ENCODE peak calls at places on chromosomes 1 and 21, in ten cellular contexts. R is adrenal gland; I is mucosa of descending colon; E is RWPE1; W is GM20000; H is upper lobe of right lung; L is activated CD8-positive, alpha-beta T cell treated with anti-CD3 and anti-CD28 coated beads for 36 hours; Q is transverse colon; B is spleen; Y is fibroblast of lung. C is an unnamed sample.

GRCh38 chr1:228997721-228998144 is 262.5 kb downstream of the RHOU start:
- DNase-seq in R (no peak), I (no peak), E (no peak), W (no peak), H (no peak), L (no peak), Q (no peak), B (no peak), Y (no peak), C (no peak)

GRCh38 chr1:2628191-2628932 is 4.5 kb downstream of the MMEL1 start:
- DNase-seq in R (no peak), I (no peak), E (no peak), W (no peak), H (peak), L (no peak), Q (no peak), B (peak), Y (no peak), C (no peak)

GRCh38 chr1:10857689-10858088 is 61.2 kb upstream of the CASZ1 start:
- DNase-seq in R (no peak), I (no peak), E (no peak), W (no peak), H (peak), L (no peak), Q (no peak), B (no peak), Y (no peak), C (no peak)

GRCh38 chr1:67713071-67713806 is 28.2 kb downstream of the GADD45A start:
- DNase-seq in R (peak), I (peak), E (peak), W (no peak), H (no peak), L (no peak), Q (peak), B (no peak), Y (peak), C (no peak)

GRCh38 chr1:26771643-26772321 is 16.0 kb upstream of the PIGV start:
- DNase-seq in R (no peak), I (no peak), E (peak), W (peak), H (no peak), L (peak), Q (no peak), B (no peak), Y (peak), C (no peak)

GRCh38 chr21:35658242-35658641 is 402.1 kb downstream of the SETD4 start:
- DNase-seq in R (no peak), I (no peak), E (no peak), W (no peak), H (no peak), L (no peak), Q (no peak), B (no peak), Y (peak), C (no peak)

GRCh38 chr1:234753979-234754378 is 144.0 kb upstream of the IRF2BP2 start:
- DNase-seq in R (no peak), I (no peak), E (no peak), W (no peak), H (no peak), L (no peak), Q (no peak), B (no peak), Y (no peak), C (no peak)

GRCh38 chr21:42941696-42942085 is 16.3 kb upstream of the ERVH48-1 start:
- DNase-seq in R (no peak), I (no peak), E (no peak), W (no peak), H (peak), L (no peak), Q (no peak), B (peak), Y (no peak), C (no peak)

GRCh38 chr1:4637616-4638346 is 16.6 kb upstream of the AJAP1 start:
- DNase-seq in R (no peak), I (no peak), E (no peak), W (no peak), H (no peak), L (no peak), Q (no peak), B (peak), Y (no peak), C (peak)

GRCh38 chr1:183570451-183570850 is 19.8 kb downstream of the NCF2 start:
- DNase-seq in R (no peak), I (no peak), E (no peak), W (no peak), H (no peak), L (no peak), Q (no peak), B (no peak), Y (no peak), C (no peak)

GRCh38 chr1:36166938-36167910 is 11.3 kb downstream of the MAP7D1 start:
- DNase-seq in R (no peak), I (no peak), E (no peak), W (no peak), H (no peak), L (no peak), Q (no peak), B (no peak), Y (peak), C (no peak)

GRCh38 chr1:222394224-222394623 is 153.7 kb downstream of the HHIPL2 start:
- DNase-seq in R (no peak), I (no peak), E (no peak), W (no peak), H (no peak), L (no peak), Q (no peak), B (no peak), Y (no peak), C (no peak)

GRCh38 chr1:209797978-209798639 is 7.8 kb downstream of the IRF6 start:
- DNase-seq in R (no peak), I (no peak), E (no peak), W (no peak), H (no peak), L (no peak), Q (no peak), B (no peak), Y (no peak), C (no peak)

GRCh38 chr1:9723926-9724325 is 72.4 kb downstream of the PIK3CD start:
- DNase-seq in R (no peak), I (no peak), E (no peak), W (no peak), H (no peak), L (no peak), Q (no peak), B (no peak), Y (no peak), C (no peak)

GRCh38 chr1:74731399-74732052 is 1.3 kb downstream of the CRYZ start:
- DNase-seq in R (no peak), I (peak), E (no peak), W (peak), H (no peak), L (no peak), Q (no peak), B (no peak), Y (peak), C (no peak)

GRCh38 chr1:224732367-224733006 is 116.4 kb downstream of the CNIH3 start:
- DNase-seq in R (no peak), I (no peak), E (no peak), W (no peak), H (no peak), L (no peak), Q (no peak), B (no peak), Y (no peak), C (no peak)

GRCh38 chr1:224733021-224733911 is 117.1 kb downstream of the CNIH3 start:
- DNase-seq in R (no peak), I (no peak), E (no peak), W (peak), H (no peak), L (no peak), Q (no peak), B (no peak), Y (peak), C (no peak)

GRCh38 chr1:224736619-224737352 is 120.7 kb downstream of the CNIH3 start:
- DNase-seq in R (no peak), I (peak), E (no peak), W (peak), H (no peak), L (peak), Q (no peak), B (no peak), Y (peak), C (no peak)

GRCh38 chr1:224735159-224735558 is 119.0 kb downstream of the CNIH3 start:
- DNase-seq in R (no peak), I (no peak), E (no peak), W (no peak), H (no peak), L (peak), Q (no peak), B (no peak), Y (no peak), C (no peak)

DNA sequence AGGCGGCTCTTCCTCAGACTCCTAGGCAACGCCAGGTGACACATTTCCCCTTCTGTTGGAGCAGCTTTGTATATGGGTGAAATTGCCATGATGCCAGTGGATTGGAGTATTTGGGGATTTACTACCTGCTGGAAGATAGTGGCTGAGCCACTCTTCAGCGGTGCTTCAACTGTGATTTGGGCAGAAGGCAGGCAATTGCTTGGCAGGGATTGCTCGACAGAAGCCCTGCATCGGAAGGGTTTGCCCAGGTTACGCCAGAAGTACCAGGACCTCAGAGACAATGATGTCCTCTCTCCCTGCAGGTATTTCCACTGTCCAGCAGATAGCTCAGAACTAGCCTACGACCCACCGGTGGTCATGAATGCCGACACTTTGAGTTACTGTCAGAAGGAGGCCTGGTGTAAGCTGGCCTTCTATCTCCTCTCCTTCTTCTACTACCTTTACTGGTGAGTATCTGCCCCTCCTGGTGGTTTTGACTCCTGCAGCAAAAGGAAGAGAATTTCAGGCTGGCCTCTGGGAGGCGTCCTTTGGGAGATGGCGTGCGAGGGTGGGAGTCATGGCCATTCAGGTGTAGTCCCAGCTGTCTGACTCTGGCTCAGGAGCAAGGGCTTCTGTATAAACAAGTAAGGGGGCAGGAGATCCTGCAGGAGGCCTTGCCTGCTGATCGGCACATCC is 118.3 kb downstream of the CNIH3 start:
- DNase-seq in R (no peak), I (no peak), E (no peak), W (no peak), H (no peak), L (no peak), Q (no peak), B (no peak), Y (no peak), C (no peak)
- TF ChIP-seq CTCF in R (no peak), I (no peak), E (no peak), W (no peak), H (no peak), L (no peak), Q (no peak), B (no peak), Y (no peak), C (no peak)

GRCh38 chr1:16618719-16619118 is 5.4 kb upstream of the NBPF1 start:
- DNase-seq in R (peak), I (peak), E (no peak), W (no peak), H (peak), L (no peak), Q (peak), B (peak), Y (no peak), C (no peak)
- TF ChIP-seq CTCF in R (no peak), I (no peak), E (no peak), W (no peak), H (no peak), L (no peak), Q (no peak), B (no peak), Y (no peak), C (no peak)

DNA sequence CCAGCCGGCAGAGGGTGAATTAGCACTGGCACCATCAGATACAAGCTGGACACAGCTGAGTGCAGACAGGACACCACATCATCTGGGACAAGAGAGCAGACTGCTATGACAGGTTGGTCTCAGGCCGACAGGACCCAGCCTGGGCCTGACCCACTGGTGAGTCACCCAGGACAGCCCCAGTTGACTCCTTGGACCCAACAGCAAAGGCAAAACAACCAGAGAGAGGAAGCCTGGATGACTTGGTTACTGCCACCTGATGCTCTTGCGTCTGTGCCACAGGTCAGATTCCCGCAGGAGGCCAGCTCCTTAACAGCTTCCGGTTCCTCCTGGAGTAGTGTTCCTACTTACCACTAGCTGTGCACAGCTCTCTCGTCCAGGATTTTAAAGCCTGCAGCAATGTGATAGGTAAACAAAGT is 18.5 kb downstream of the CCN1 start:
- DNase-seq in R (no peak), I (peak), E (no peak), W (no peak), H (no peak), L (no peak), Q (no peak), B (no peak), Y (no peak), C (no peak)
- TF ChIP-seq CTCF in R (no peak), I (no peak), E (no peak), W (no peak), H (no peak), L (no peak), Q (no peak), B (no peak), Y (no peak), C (no peak)

DNA sequence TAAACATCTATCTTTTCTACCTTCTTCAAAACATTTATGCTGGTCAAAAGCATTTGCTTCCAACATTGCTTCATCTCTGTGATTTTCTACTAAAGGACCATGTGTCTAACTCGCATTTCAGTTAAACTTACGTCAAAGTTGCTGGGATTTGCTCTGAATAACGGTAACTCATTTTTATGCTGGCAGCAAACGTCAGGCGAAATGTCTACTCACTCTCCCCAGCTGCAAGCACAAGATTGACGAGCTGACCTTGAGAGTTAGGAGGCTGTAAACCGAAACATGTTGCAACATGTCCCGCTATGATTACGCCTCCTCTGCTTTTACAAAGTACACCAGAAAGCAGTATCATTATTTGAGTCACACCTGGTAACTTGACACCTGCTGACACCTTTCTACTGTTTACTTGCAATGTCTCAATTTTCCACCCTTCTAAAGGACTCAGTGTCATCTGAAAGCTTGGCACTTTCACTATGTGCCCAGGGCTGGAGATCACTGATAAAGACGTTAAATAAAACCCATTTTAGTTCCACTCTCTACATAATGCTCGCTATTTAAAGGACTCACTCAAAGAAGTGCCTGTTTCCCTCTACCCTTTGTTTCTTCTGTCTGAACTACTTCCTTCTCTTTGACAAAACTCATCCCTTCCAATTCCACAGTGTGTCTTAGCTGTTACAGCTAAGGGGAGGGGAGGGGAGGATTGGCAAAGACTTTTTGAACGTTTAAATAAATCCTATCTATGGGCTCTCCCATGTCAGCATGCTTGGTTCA is 111.9 kb downstream of the PTPN14 start:
- DNase-seq in R (peak), I (peak), E (peak), W (peak), H (no peak), L (peak), Q (peak), B (no peak), Y (peak), C (no peak)
- TF ChIP-seq CTCF in R (no peak), I (no peak), E (no peak), W (no peak), H (no peak), L (no peak), Q (no peak), B (no peak), Y (no peak), C (no peak)

GRCh38 chr1:198679535-198680173 is 40.8 kb downstream of the PTPRC start:
- DNase-seq in R (no peak), I (no peak), E (no peak), W (no peak), H (no peak), L (peak), Q (peak), B (peak), Y (no peak), C (peak)

GRCh38 chr1:198677027-198677426 is 38.2 kb downstream of the PTPRC start:
- DNase-seq in R (no peak), I (no peak), E (no peak), W (no peak), H (no peak), L (no peak), Q (no peak), B (no peak), Y (no peak), C (no peak)

GRCh38 chr1:198680174-198680871 is 41.5 kb downstream of the PTPRC start:
- DNase-seq in R (no peak), I (no peak), E (no peak), W (no peak), H (no peak), L (peak), Q (no peak), B (peak), Y (no peak), C (no peak)

GRCh38 chr1:198678301-198678836 is 39.5 kb downstream of the PTPRC start:
- DNase-seq in R (no peak), I (no peak), E (no peak), W (no peak), H (no peak), L (peak), Q (no peak), B (no peak), Y (no peak), C (no peak)

GRCh38 chr1:198678901-198679329 is 40.1 kb downstream of the PTPRC start:
- DNase-seq in R (no peak), I (no peak), E (no peak), W (no peak), H (no peak), L (peak), Q (peak), B (peak), Y (no peak), C (no peak)
- TF ChIP-seq CTCF in R (no peak), I (no peak), E (no peak), W (no peak), H (no peak), L (no peak), Q (no peak), B (no peak), Y (no peak), C (no peak)

DNA sequence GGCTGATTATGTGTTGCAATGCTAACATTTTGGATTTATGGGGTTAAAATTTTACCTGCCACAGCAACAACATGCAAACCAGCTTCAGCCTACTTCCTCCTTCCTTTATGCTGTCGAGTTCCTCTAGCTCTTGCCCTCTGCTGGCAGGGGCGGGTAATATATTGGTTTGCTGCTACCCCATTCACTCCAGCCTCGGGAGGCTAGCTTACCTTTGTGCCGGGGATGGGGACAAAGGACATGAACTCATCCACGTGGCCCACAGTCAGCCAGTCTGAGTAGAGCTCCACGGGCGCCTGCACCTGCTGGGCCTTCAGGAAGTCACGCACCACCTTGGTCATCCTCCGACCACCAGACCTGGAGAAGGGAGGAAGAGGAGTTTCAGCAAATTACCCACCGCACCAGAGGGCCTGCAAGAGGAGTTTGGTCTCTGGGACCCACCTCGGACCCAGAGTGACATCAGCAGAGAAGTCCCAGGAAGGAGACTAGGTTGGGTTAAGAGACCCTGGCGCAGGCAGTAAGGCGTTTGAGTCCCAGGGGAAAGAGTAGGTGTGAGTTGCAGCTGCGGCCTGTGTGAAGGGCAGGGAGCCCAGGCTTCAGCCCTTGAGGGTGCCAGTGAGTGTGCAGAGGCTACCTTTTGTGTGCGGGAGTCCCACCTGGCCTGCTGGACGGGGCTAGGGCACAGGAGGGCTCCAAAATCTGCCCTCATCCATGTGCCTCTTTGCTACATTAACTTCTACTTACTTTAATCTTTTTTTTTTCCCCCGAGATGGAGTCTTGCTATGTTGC is 21.8 kb upstream of the SDHB start:
- DNase-seq in R (no peak), I (peak), E (peak), W (peak), H (no peak), L (peak), Q (no peak), B (peak), Y (no peak), C (no peak)
- TF ChIP-seq CTCF in R (peak), I (no peak), E (peak), W (peak), H (peak), L (peak), Q (peak), B (peak), Y (peak), C (peak)

C was measured in CD14-positive monocyte.